ENCODE peak calls at places on chromosomes 3 and 15, in five cellular contexts. One of them, this sample, is unnamed.

GRCh38 chr3:168063122-168063521 is 32.6 kb downstream of the GOLIM4 start:
- DNase-seq in NCI-H69: no peak
- DNase-seq in T follicular helper cell: no peak
- DNase-seq in body of pancreas: no peak
- DNase-seq in Daoy: no peak
- DNase-seq in this sample: no peak

GRCh38 chr3:18389108-18389733 is 35.9 kb downstream of the SATB1 start:
- DNase-seq in T follicular helper cell: peak; percentile 7
- DNase-seq in Daoy: peak; percentile 2
- DNase-seq in body of pancreas: peak; percentile 9
- DNase-seq in NCI-H69: peak; percentile 60
- DNase-seq in this sample: no peak

GRCh38 chr3:117523407-117523806 is 813.8 kb downstream of the TUSC7 start:
- DNase-seq in Daoy: peak; percentile 18
- DNase-seq in T follicular helper cell: no peak
- DNase-seq in NCI-H69: no peak
- DNase-seq in body of pancreas: no peak
- DNase-seq in this sample: no peak

GRCh38 chr15:44319385-44319784 is 30.9 kb downstream of the GOLM2 start:
- DNase-seq in body of pancreas: no peak
- DNase-seq in Daoy: no peak
- DNase-seq in NCI-H69: no peak
- DNase-seq in T follicular helper cell: no peak
- DNase-seq in this sample: no peak

GRCh38 chr3:150675587-150675986 is 28.1 kb downstream of the ERICH6 start:
- DNase-seq in body of pancreas: no peak
- DNase-seq in Daoy: no peak
- DNase-seq in NCI-H69: no peak
- DNase-seq in T follicular helper cell: no peak
- DNase-seq in this sample: no peak

GRCh38 chr3:42216820-42217416 is 49.1 kb downstream of the CCK start:
- DNase-seq in Daoy: no peak
- DNase-seq in T follicular helper cell: no peak
- DNase-seq in NCI-H69: no peak
- DNase-seq in body of pancreas: no peak
- DNase-seq in this sample: no peak

GRCh38 chr15:64878708-64879107 is 33.0 kb upstream of the ANKDD1A start:
- DNase-seq in T follicular helper cell: no peak
- DNase-seq in NCI-H69: no peak
- DNase-seq in Daoy: no peak
- DNase-seq in body of pancreas: no peak
- DNase-seq in this sample: peak; percentile 33

GRCh38 chr15:30882861-30883433 is 20.8 kb upstream of the FAN1 start:
- DNase-seq in T follicular helper cell: no peak
- DNase-seq in body of pancreas: no peak
- DNase-seq in NCI-H69: no peak
- DNase-seq in Daoy: peak; percentile 65
- DNase-seq in this sample: no peak

GRCh38 chr3:118208642-118209041 is 826.0 kb downstream of the IGSF11 start:
- DNase-seq in NCI-H69: no peak
- DNase-seq in T follicular helper cell: no peak
- DNase-seq in Daoy: no peak
- DNase-seq in body of pancreas: no peak
- DNase-seq in this sample: no peak

GRCh38 chr3:66912306-66912705 is 85.8 kb upstream of the KBTBD8 start:
- DNase-seq in T follicular helper cell: no peak
- DNase-seq in NCI-H69: no peak
- DNase-seq in Daoy: no peak
- DNase-seq in body of pancreas: no peak
- DNase-seq in this sample: no peak

GRCh38 chr15:101064795-101065569 is 145.8 kb downstream of the LRRK1 start:
- DNase-seq in T follicular helper cell: no peak
- DNase-seq in body of pancreas: no peak
- DNase-seq in Daoy: no peak
- DNase-seq in NCI-H69: no peak
- DNase-seq in this sample: peak; percentile 5

GRCh38 chr3:69999191-70000027 is at the start of gene SAMMSON:
- DNase-seq in NCI-H69: peak; percentile 44
- DNase-seq in body of pancreas: peak; percentile 13
- DNase-seq in Daoy: peak; percentile 24
- DNase-seq in T follicular helper cell: no peak
- DNase-seq in this sample: no peak

GRCh38 chr15:90300988-90301715 is 35.7 kb downstream of the NGRN start:
- DNase-seq in NCI-H69: peak; percentile 73
- DNase-seq in T follicular helper cell: peak; percentile 27
- DNase-seq in body of pancreas: peak; percentile 55
- DNase-seq in Daoy: peak; percentile 75
- DNase-seq in this sample: peak; percentile 69

GRCh38 chr3:39100500-39100886 is 6.9 kb downstream of the GORASP1 start:
- DNase-seq in T follicular helper cell: no peak
- DNase-seq in NCI-H69: no peak
- DNase-seq in body of pancreas: no peak
- DNase-seq in Daoy: no peak
- DNase-seq in this sample: no peak

GRCh38 chr3:45174234-45174633 is 28.1 kb upstream of the CDCP1 start:
- DNase-seq in NCI-H69: no peak
- DNase-seq in Daoy: no peak
- DNase-seq in body of pancreas: no peak
- DNase-seq in T follicular helper cell: no peak
- DNase-seq in this sample: no peak

GRCh38 chr3:147572970-147573340 is 163.8 kb downstream of the ZIC1 start:
- DNase-seq in Daoy: peak; percentile 55
- DNase-seq in body of pancreas: no peak
- DNase-seq in T follicular helper cell: no peak
- DNase-seq in NCI-H69: no peak
- DNase-seq in this sample: no peak

GRCh38 chr15:71329041-71329440 is 213.8 kb downstream of the THSD4 start:
- DNase-seq in Daoy: no peak
- DNase-seq in T follicular helper cell: no peak
- DNase-seq in body of pancreas: no peak
- DNase-seq in NCI-H69: no peak
- DNase-seq in this sample: peak; percentile 25

GRCh38 chr3:32620911-32621310 is 50.3 kb upstream of the DYNC1LI1 start:
- DNase-seq in NCI-H69: no peak
- DNase-seq in body of pancreas: no peak
- DNase-seq in T follicular helper cell: no peak
- DNase-seq in Daoy: no peak
- DNase-seq in this sample: no peak

GRCh38 chr3:10782011-10782410 is 34.0 kb upstream of the SLC6A11 start:
- DNase-seq in NCI-H69: no peak
- DNase-seq in body of pancreas: no peak
- DNase-seq in Daoy: no peak
- DNase-seq in T follicular helper cell: no peak
- DNase-seq in this sample: no peak

GRCh38 chr3:71011565-71012287 is 571.8 kb downstream of the FOXP1 start:
- DNase-seq in Daoy: no peak
- DNase-seq in body of pancreas: peak; percentile 34
- DNase-seq in NCI-H69: no peak
- DNase-seq in T follicular helper cell: no peak
- DNase-seq in this sample: no peak

GRCh38 chr15:64934023-64934422 is 22.3 kb downstream of the ANKDD1A start:
- DNase-seq in body of pancreas: no peak
- DNase-seq in T follicular helper cell: no peak
- DNase-seq in Daoy: no peak
- DNase-seq in NCI-H69: no peak
- DNase-seq in this sample: no peak

GRCh38 chr3:48851407-48851806 is 3.7 kb upstream of the PRKAR2A start:
- DNase-seq in NCI-H69: peak; percentile 71
- DNase-seq in Daoy: no peak
- DNase-seq in T follicular helper cell: no peak
- DNase-seq in body of pancreas: peak; percentile 22
- DNase-seq in this sample: no peak

GRCh38 chr3:188343894-188344293 is 189.9 kb downstream of the LPP start:
- DNase-seq in Daoy: no peak
- DNase-seq in NCI-H69: no peak
- DNase-seq in body of pancreas: no peak
- DNase-seq in T follicular helper cell: no peak
- DNase-seq in this sample: no peak

GRCh38 chr3:52245322-52246263 is at the start of gene PPM1M:
- DNase-seq in Daoy: peak; percentile 60
- DNase-seq in T follicular helper cell: peak; percentile 49
- DNase-seq in body of pancreas: peak; percentile 63
- DNase-seq in NCI-H69: peak; percentile 63
- DNase-seq in this sample: peak; percentile 67

GRCh38 chr3:44078863-44079262 is 162.8 kb upstream of the TOPAZ1 start:
- DNase-seq in NCI-H69: no peak
- DNase-seq in body of pancreas: no peak
- DNase-seq in Daoy: no peak
- DNase-seq in T follicular helper cell: no peak
- DNase-seq in this sample: no peak

GRCh38 chr15:45640610-45641009 is 5.8 kb downstream of the SQOR start:
- DNase-seq in body of pancreas: no peak
- DNase-seq in Daoy: peak; percentile 85
- DNase-seq in T follicular helper cell: no peak
- DNase-seq in NCI-H69: no peak
- DNase-seq in this sample: no peak

GRCh38 chr3:42257007-42257406 is 9.0 kb downstream of the CCK start:
- DNase-seq in body of pancreas: no peak
- DNase-seq in T follicular helper cell: no peak
- DNase-seq in Daoy: no peak
- DNase-seq in NCI-H69: no peak
- DNase-seq in this sample: no peak

GRCh38 chr3:11156026-11156410 is 1.7 kb downstream of the HRH1 start:
- DNase-seq in T follicular helper cell: no peak
- DNase-seq in NCI-H69: no peak
- DNase-seq in Daoy: no peak
- DNase-seq in body of pancreas: no peak
- DNase-seq in this sample: no peak